ENCODE peak calls at places on chromosomes 3 and 15, in ten cellular contexts. T, U, N, J, H, C, G, V, E and P are unnamed samples.

GRCh38 chr3:40173291-40173710 is 136.2 kb upstream of the EIF1B start:
- DNase-seq in H (no peak), T (no peak), C (no peak), G (no peak), E (no peak), U (no peak), N (no peak), J (no peak), V (no peak), P (no peak)

GRCh38 chr15:38683382-38684242 is 119.0 kb upstream of the RASGRP1 start:
- DNase-seq in V (no peak), T (no peak), E (peak; percentile 48), N (peak; percentile 10), H (peak; percentile 81), C (peak; percentile 50), G (no peak), U (peak; percentile 74), J (peak; percentile 11), P (no peak)

GRCh38 chr3:111903067-111903511 is 44.0 kb downstream of the PHLDB2 start:
- DNase-seq in G (no peak), H (no peak), V (peak; percentile 61), N (no peak), E (no peak), U (peak; percentile 68), J (no peak), T (no peak), C (no peak), P (no peak)

GRCh38 chr3:195048059-195048905 is 222.7 kb downstream of the XXYLT1 start:
- DNase-seq in N (no peak), V (no peak), U (no peak), J (no peak), E (no peak), T (no peak), G (peak; percentile 16), C (no peak), H (no peak), P (no peak)

GRCh38 chr3:150544040-150544439 is 2.3 kb downstream of the SERP1 start:
- DNase-seq in E (no peak), U (no peak), N (no peak), T (no peak), H (no peak), J (no peak), G (no peak), C (no peak), V (no peak), P (no peak)

GRCh38 chr15:60649845-60650548 is 171.1 kb upstream of the ICE2 start:
- DNase-seq in U (peak; percentile 35), N (no peak), V (no peak), E (no peak), C (peak; percentile 14), J (no peak), H (peak; percentile 39), T (no peak), G (no peak), P (no peak)

GRCh38 chr15:59685737-59686297 is 3.3 kb downstream of the BNIP2 start:
- DNase-seq in E (no peak), T (no peak), J (no peak), G (no peak), N (no peak), V (no peak), U (no peak), H (no peak), C (no peak), P (no peak)

GRCh38 chr15:63093486-63094205 is 28.0 kb upstream of the LACTB start:
- DNase-seq in E (peak; percentile 87), V (peak; percentile 25), N (peak; percentile 77), T (peak; percentile 72), U (peak; percentile 92), G (peak; percentile 80), C (peak; percentile 57), H (peak; percentile 77), J (peak; percentile 68), P (peak; percentile 75)

GRCh38 chr3:180018588-180018987 is 18.1 kb downstream of the PEX5L start:
- DNase-seq in C (no peak), V (no peak), H (no peak), G (no peak), J (no peak), T (no peak), N (no peak), E (no peak), U (no peak), P (no peak)

GRCh38 chr3:168467085-168467714 is 371.5 kb upstream of the GOLIM4 start:
- DNase-seq in U (peak; percentile 61), G (no peak), E (no peak), V (no peak), N (peak; percentile 15), C (no peak), H (no peak), J (peak; percentile 9), T (no peak), P (no peak)

GRCh38 chr3:133570139-133570936 is 3.1 kb upstream of the CDV3 start:
- DNase-seq in H (no peak), U (peak; percentile 21), J (no peak), C (no peak), N (no peak), T (no peak), E (peak; percentile 51), V (no peak), G (no peak), P (no peak)

GRCh38 chr15:51048308-51048707 is 46.4 kb downstream of the TNFAIP8L3 start:
- DNase-seq in G (no peak), C (no peak), T (no peak), N (no peak), E (no peak), J (peak; percentile 15), H (no peak), V (no peak), U (no peak), P (no peak)

GRCh38 chr3:153051427-153052095 is 110.5 kb upstream of the RAP2B start:
- DNase-seq in N (no peak), V (peak; percentile 83), E (no peak), C (no peak), H (no peak), G (no peak), J (no peak), U (no peak), T (peak; percentile 77), P (no peak)

GRCh38 chr15:65008989-65009388 is 19.3 kb upstream of the SPG21 start:
- DNase-seq in C (no peak), E (no peak), H (no peak), V (no peak), T (no peak), G (no peak), J (peak; percentile 55), N (no peak), U (peak; percentile 15), P (no peak)